ENCODE peak calls at places on chromosomes 2 and 18, in four cellular contexts. One of them, this sample, is unnamed.

GRCh38 chr2:143705108-143705686 is 576.0 kb downstream of the ARHGAP15 start:
- DNase-seq in IMR-90: peak
- DNase-seq in mesendoderm: no peak
- DNase-seq in H1: no peak
- DNase-seq in this sample: no peak

GRCh38 chr2:139992711-139993345 is 1212.6 kb upstream of the NXPH2 start:
- DNase-seq in IMR-90: no peak
- DNase-seq in mesendoderm: no peak
- DNase-seq in H1: no peak
- DNase-seq in this sample: no peak

GRCh38 chr2:36771671-36772070 is 75.2 kb downstream of the VIT start:
- DNase-seq in IMR-90: no peak
- DNase-seq in mesendoderm: no peak
- DNase-seq in H1: no peak
- DNase-seq in this sample: no peak

GRCh38 chr2:236400046-236400574 is 135.9 kb upstream of the ASB18 start:
- DNase-seq in IMR-90: no peak
- DNase-seq in mesendoderm: no peak
- DNase-seq in H1: no peak
- DNase-seq in this sample: no peak

GRCh38 chr2:37802106-37802791 is 122.8 kb upstream of the RMDN2 start:
- DNase-seq in IMR-90: peak
- DNase-seq in mesendoderm: no peak
- DNase-seq in H1: no peak
- DNase-seq in this sample: no peak

GRCh38 chr2:48219234-48219554 is 310.8 kb upstream of the STON1 start:
- DNase-seq in IMR-90: no peak
- DNase-seq in mesendoderm: no peak
- DNase-seq in H1: no peak
- DNase-seq in this sample: no peak

GRCh38 chr2:84881581-84882414 is 914 bp upstream of the TRABD2A start:
- DNase-seq in IMR-90: peak
- DNase-seq in mesendoderm: peak
- DNase-seq in H1: no peak
- DNase-seq in this sample: peak

GRCh38 chr2:37780097-37780676 is 108.7 kb upstream of the CDC42EP3 start:
- DNase-seq in IMR-90: peak
- DNase-seq in mesendoderm: no peak
- DNase-seq in H1: no peak
- DNase-seq in this sample: no peak

GRCh38 chr2:144086965-144087364 is 433.0 kb downstream of the ZEB2 start:
- DNase-seq in IMR-90: peak
- DNase-seq in mesendoderm: no peak
- DNase-seq in H1: no peak
- DNase-seq in this sample: no peak

GRCh38 chr2:234881413-234882241 is 70.2 kb upstream of the SH3BP4 start:
- DNase-seq in IMR-90: peak
- DNase-seq in mesendoderm: peak
- DNase-seq in H1: peak
- DNase-seq in this sample: peak

GRCh38 chr2:126664234-126664633 is 8.3 kb downstream of the GYPC start:
- DNase-seq in IMR-90: no peak
- DNase-seq in mesendoderm: no peak
- DNase-seq in H1: no peak
- DNase-seq in this sample: no peak

GRCh38 chr18:79941473-79942119 is 9.9 kb downstream of the SLC66A2 start:
- DNase-seq in IMR-90: no peak
- DNase-seq in mesendoderm: no peak
- DNase-seq in H1: no peak
- DNase-seq in this sample: peak

GRCh38 chr2:220687231-220687843 is 884.8 kb downstream of the EPHA4 start:
- DNase-seq in IMR-90: peak
- DNase-seq in mesendoderm: peak
- DNase-seq in H1: no peak
- DNase-seq in this sample: peak

GRCh38 chr2:68857855-68858456 is 13.2 kb downstream of the BMP10 start:
- DNase-seq in IMR-90: peak
- DNase-seq in mesendoderm: no peak
- DNase-seq in H1: no peak
- DNase-seq in this sample: no peak

GRCh38 chr18:59846814-59847490 is 52.8 kb upstream of the PMAIP1 start:
- DNase-seq in IMR-90: peak
- DNase-seq in mesendoderm: peak
- DNase-seq in H1: no peak
- DNase-seq in this sample: peak

DNA sequence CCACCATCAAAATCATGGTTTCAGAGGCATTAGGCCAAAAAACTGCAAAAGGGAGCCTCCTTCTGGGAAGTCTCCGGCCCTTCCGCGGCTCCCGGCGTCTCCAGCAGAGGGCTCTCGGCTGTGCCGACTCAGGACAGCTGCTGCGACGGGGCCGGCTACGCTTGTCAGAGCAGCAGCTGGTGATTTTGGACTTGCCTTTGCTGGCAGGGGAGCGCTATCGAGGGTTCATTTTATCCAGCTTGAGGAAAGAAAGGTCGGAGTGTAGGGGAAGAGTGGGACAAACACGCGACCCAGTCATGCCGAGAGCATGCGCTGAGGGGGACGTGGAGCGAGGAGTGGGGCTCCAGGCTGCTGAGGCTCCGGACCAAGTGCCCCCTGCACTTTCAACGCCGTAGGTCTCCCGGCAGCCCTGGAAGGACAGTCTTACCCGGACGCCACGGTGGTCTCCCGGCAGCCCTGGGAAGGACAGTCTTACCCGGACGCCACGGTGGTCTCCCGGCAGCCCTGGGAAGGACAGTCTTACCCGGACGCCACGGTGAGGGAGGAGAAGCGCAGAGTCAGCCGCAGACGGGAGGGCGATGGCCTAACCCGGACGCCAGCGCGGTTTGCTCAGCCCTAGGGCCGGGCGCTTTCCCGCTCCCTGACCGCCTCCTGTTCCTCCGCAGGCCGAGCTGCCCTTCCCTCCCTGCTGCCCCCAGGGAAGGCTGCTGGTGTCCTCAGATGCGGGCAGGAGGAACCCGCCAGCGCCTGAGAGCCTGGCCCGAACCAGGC is 21.7 kb downstream of the DDX18 start:
- DNase-seq in IMR-90: peak
- DNase-seq in mesendoderm: peak
- DNase-seq in H1: no peak
- DNase-seq in this sample: peak
- H4K5ac ChIP-seq in IMR-90: no peak
- H4K5ac ChIP-seq in mesendoderm: no peak
- H4K5ac ChIP-seq in H1: no peak
- H4K5ac ChIP-seq in this sample: no peak

GRCh38 chr2:150847578-150847977 is 360.1 kb upstream of the RND3 start:
- DNase-seq in IMR-90: no peak
- DNase-seq in mesendoderm: no peak
- DNase-seq in H1: no peak
- DNase-seq in this sample: no peak

GRCh38 chr2:150853258-150853657 is 365.8 kb upstream of the RND3 start:
- DNase-seq in IMR-90: no peak
- DNase-seq in mesendoderm: no peak
- DNase-seq in H1: no peak
- DNase-seq in this sample: no peak

GRCh38 chr2:150846691-150847090 is 359.2 kb upstream of the RND3 start:
- DNase-seq in IMR-90: no peak
- DNase-seq in mesendoderm: no peak
- DNase-seq in H1: no peak
- DNase-seq in this sample: no peak

GRCh38 chr2:150850641-150851040 is 363.2 kb upstream of the RND3 start:
- DNase-seq in IMR-90: no peak
- DNase-seq in mesendoderm: no peak
- DNase-seq in H1: no peak
- DNase-seq in this sample: no peak
- H4K5ac ChIP-seq in IMR-90: no peak
- H4K5ac ChIP-seq in mesendoderm: no peak
- H4K5ac ChIP-seq in H1: no peak
- H4K5ac ChIP-seq in this sample: no peak

DNA sequence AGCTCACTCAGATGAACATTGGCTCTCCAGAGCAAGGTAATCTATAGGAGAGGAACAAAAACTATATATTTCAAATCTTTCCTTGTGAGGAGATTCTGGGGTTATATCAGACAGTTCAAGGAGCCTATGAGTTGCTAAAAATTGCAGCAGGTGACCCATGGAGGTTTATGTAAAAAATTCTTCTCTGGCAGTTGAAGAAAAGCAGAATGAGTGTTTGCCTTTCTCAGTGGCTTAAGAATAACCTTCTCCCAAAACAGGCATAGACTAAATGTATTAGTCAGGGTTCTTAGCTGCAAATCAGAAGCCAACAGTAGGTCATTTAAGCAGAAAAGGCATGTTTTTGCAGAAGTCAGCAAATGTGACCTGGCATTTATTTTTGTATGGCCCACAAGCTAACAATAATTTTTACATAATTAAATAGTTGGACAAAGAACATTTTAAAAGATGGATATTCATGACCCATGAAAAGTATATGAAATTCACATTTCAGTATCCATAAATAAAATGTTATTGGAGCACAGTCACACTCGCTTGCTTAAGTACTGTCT is 93.3 kb upstream of the TLK1 start:
- DNase-seq in IMR-90: no peak
- DNase-seq in mesendoderm: no peak
- DNase-seq in H1: no peak
- DNase-seq in this sample: no peak
- H4K5ac ChIP-seq in IMR-90: no peak
- H4K5ac ChIP-seq in mesendoderm: no peak
- H4K5ac ChIP-seq in H1: no peak
- H4K5ac ChIP-seq in this sample: no peak

GRCh38 chr2:202941771-202942170 is 29.7 kb downstream of the CARF start:
- DNase-seq in IMR-90: peak
- DNase-seq in mesendoderm: peak
- DNase-seq in H1: no peak
- DNase-seq in this sample: no peak

GRCh38 chr2:202945497-202945896 is 33.4 kb downstream of the CARF start:
- DNase-seq in IMR-90: no peak
- DNase-seq in mesendoderm: no peak
- DNase-seq in H1: no peak
- DNase-seq in this sample: no peak

GRCh38 chr2:202950592-202950991 is 38.5 kb downstream of the CARF start:
- DNase-seq in IMR-90: peak
- DNase-seq in mesendoderm: no peak
- DNase-seq in H1: no peak
- DNase-seq in this sample: no peak

GRCh38 chr2:202944403-202944802 is 32.3 kb downstream of the CARF start:
- DNase-seq in IMR-90: peak
- DNase-seq in mesendoderm: no peak
- DNase-seq in H1: no peak
- DNase-seq in this sample: no peak

GRCh38 chr2:202944816-202945215 is 32.7 kb downstream of the CARF start:
- DNase-seq in IMR-90: peak
- DNase-seq in mesendoderm: no peak
- DNase-seq in H1: no peak
- DNase-seq in this sample: no peak
- H4K5ac ChIP-seq in IMR-90: no peak
- H4K5ac ChIP-seq in mesendoderm: no peak
- H4K5ac ChIP-seq in H1: no peak
- H4K5ac ChIP-seq in this sample: no peak

GRCh38 chr2:70679244-70679643 is 88.8 kb downstream of the ADD2 start:
- DNase-seq in IMR-90: no peak
- DNase-seq in mesendoderm: no peak
- DNase-seq in H1: no peak
- DNase-seq in this sample: peak
- H4K5ac ChIP-seq in IMR-90: no peak
- H4K5ac ChIP-seq in mesendoderm: no peak
- H4K5ac ChIP-seq in H1: no peak
- H4K5ac ChIP-seq in this sample: no peak

GRCh38 chr2:168977608-168978007 is 53.5 kb downstream of the ABCB11 start:
- DNase-seq in IMR-90: no peak
- DNase-seq in mesendoderm: peak
- DNase-seq in H1: no peak
- DNase-seq in this sample: no peak
- H4K5ac ChIP-seq in IMR-90: no peak
- H4K5ac ChIP-seq in mesendoderm: no peak
- H4K5ac ChIP-seq in H1: no peak
- H4K5ac ChIP-seq in this sample: no peak